ENCODE peak calls at places on chromosomes 2 and 18, in four cellular contexts. I, F, R and P are unnamed samples.

GRCh38 chr2:149648282-149649030 is 60.9 kb upstream of the MMADHC start:
- DNase-seq in R (no peak), I (no peak), F (no peak), P (no peak)

GRCh38 chr2:174972924-174973323 is 32.3 kb downstream of the CHN1 start:
- DNase-seq in I (no peak), R (no peak), F (no peak), P (no peak)

GRCh38 chr2:215374642-215375466 is 61.0 kb downstream of the FN1 start:
- DNase-seq in R (no peak), I (no peak), F (no peak), P (no peak)

GRCh38 chr2:70977605-70978205 is 725 bp upstream of the ANKRD53 start:
- DNase-seq in R (no peak), I (peak), F (no peak), P (no peak)

GRCh38 chr18:26082475-26082874 is 7.9 kb downstream of the SS18 start:
- DNase-seq in F (no peak), I (no peak), R (no peak), P (no peak)

GRCh38 chr2:100653449-100654045 is 90.8 kb downstream of the PDCL3 start:
- DNase-seq in R (no peak), I (no peak), F (no peak), P (no peak)

GRCh38 chr2:69798466-69798908 is 31.0 kb upstream of the GMCL1 start:
- DNase-seq in F (no peak), R (no peak), I (peak), P (no peak)

GRCh38 chr2:43222472-43223146 is 3.8 kb downstream of the ZFP36L2 start:
- DNase-seq in I (no peak), F (no peak), R (no peak), P (no peak)

GRCh38 chr18:54023471-54023870 is 201.0 kb downstream of the MBD2 start:
- DNase-seq in I (no peak), F (no peak), R (no peak), P (no peak)

GRCh38 chr2:33051586-33052385 is 105.0 kb downstream of the LTBP1 start:
- DNase-seq in R (no peak), I (no peak), F (no peak), P (no peak)

GRCh38 chr2:100834221-100834620 is 14.3 kb downstream of the NPAS2 start:
- DNase-seq in R (no peak), F (no peak), I (no peak), P (no peak)

GRCh38 chr2:54568876-54569298 is 112.8 kb downstream of the SPTBN1 start:
- DNase-seq in I (no peak), R (no peak), F (peak), P (no peak)

GRCh38 chr2:142582317-142582716 is 295.1 kb upstream of the KYNU start:
- DNase-seq in I (no peak), F (no peak), R (no peak), P (no peak)

GRCh38 chr18:13464432-13465125 is 246.0 kb downstream of the LDLRAD4 start:
- DNase-seq in I (peak), F (peak), R (peak), P (no peak)

DNA sequence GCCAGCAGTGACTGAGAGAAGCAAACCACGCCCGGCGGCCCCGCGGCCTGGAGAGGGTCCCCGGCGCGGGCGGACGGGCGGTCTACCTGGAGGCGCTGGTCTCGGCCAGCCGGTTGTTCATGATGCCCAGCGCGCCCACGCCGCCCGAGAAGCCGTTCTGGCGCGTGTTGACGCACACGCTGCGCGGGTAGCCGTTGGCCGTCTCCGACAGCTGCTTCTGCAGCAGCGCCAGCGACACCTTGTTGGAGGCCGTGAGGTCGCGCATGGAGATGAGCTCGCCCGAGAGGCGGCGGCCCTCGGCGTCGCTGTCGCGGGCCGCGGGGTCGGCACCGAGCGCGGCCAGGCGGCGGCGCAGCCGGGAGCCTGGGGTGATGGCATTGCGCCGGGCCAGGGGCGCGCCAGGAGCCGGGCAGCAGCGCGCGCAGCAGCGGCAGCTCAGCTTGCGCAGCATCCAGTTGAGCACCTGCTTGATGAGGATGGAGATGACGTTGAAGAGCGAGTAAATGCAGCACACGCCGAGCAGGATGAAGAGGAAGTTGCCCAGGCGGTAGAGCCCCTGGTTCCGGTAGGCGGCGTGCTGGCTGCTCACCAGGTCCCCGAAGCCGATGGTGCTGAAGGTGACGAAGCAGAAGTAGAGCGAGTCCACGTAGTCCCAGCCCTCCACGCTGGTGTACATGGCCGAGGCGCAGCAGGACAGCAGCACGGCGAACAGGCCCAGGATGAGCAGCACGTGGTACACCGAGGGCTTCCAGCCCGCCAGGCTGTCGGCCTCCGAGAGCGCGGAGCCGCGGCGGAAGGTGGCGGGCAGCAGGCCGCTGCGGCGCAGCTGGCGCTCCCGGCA is 118.1 kb downstream of the MSH2 start:
- DNase-seq in I (peak), F (peak), R (peak), P (no peak)
- TF ChIP-seq CTCF in I (no peak), F (peak), R (peak), P (no peak)

DNA sequence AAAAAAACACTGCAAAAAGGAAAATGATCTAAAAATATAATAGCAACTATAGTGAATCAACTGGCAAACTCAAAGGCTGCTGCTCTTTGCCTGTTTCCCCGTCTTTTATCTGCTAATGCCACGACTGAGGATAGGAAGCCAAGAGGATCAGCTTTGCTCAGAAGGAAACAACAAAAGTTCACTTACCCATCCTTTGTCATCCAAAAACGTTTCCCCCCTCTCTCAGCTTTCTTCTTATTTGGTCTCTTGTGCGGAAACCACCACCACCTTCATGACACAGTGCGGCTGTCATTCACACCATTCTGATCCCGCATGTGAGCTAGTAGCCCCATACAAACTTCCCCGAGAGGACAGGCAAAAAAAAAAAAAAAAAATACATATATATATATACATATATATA is 694 bp downstream of the LRRTM4 start:
- DNase-seq in I (no peak), R (no peak), F (no peak), P (no peak)
- TF ChIP-seq CTCF in I (no peak), R (no peak), F (no peak), P (no peak)

DNA sequence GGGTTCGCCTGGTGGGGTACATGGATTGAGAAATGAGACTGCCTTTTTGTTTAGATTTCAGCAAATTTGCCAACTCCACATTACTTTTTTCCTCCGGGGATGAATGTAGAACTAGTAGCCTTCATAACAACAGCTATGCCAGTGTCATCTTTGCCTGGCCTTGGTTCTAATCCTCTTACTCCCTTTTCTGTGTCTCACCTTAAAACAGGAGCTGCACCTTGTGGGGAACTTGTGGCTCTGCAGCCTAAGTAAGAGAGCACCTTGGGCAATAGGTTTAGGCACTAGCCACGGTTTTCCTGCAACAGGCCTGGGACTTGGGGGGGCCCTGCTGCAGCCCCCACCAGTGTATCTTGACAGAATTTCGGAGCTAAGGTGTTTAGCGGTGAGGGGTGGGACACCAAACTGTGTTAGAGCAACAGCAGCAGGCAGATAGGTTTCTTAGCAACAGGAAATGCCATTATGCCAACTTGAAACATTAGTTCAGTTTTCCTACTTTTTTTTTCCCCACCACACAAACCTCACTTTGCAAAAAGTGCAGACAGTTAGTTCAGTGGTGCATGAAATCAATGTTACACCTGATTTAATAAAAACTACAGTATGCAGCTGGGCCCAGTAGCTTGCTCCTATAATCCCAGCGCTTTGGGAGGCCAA is 173.7 kb downstream of the PRKCE start:
- DNase-seq in R (no peak), F (no peak), I (no peak), P (no peak)
- TF ChIP-seq CTCF in R (no peak), F (peak), I (no peak), P (no peak)

DNA sequence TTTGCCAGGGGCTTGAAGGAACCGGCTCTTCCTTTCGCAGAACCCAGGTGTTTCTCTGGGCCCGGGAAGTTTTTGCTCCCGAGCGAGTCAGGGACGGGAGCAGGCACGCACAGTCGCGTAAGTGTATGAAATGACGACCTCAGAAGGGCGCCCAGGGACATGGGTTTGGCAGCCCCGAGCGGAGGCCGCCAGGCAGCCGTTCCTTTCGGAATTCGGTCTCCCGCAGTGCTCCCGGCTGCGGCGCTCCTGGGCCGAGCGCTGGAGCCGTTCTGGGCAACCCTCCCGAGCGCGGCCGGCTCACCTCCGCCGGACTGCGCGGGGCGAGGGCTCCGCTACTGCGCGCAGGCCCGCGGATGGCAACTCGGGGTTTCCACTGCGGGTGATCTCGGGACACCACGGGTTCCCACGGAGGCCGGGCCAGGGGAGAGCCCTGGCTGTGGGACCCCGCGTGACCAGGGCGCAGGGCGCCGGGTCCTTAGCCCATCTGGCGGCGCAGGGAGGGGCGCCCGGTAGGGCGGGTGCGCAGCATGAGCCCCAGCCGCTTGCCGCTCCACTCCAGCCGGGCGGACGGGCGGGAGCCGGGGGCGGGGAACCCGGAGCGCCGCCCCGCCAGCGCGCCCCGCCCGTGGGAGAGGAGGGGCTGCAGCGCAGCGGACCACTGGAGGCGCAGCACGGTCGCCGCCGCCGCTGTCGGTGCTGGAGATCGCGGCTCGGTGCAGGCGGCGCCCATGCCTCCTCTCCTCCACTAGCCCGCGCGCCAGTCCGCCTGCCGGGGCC is at the start of gene OSBPL6:
- DNase-seq in F (peak), I (peak), R (peak), P (peak)
- TF ChIP-seq CTCF in F (no peak), I (no peak), R (no peak), P (peak)

DNA sequence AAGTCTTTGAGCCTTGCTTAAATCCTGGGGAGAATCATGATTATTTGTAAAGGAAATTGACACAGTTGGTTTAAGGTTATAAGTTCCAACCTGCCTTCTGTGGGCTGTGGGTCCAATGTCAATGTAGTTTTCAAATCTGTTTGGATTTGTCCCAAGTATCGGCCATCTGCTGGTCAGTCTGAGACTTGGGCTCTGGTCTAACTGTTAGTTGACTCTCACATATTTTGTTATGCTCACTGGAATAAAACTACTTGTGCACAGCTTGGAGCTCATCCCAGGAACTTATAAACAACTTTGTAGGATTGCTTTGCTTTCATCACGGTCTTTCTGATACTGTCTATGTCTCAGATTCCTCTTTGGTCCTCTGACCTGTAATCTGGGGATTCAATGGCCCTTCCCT is 1026.2 kb upstream of the ZEB2 start:
- DNase-seq in F (no peak), R (no peak), I (no peak), P (no peak)
- TF ChIP-seq CTCF in F (no peak), R (no peak), I (no peak), P (no peak)

GRCh38 chr2:164992818-164993217 is 37.5 kb upstream of the SLC38A11 start:
- DNase-seq in R (peak), I (peak), F (peak), P (peak)
- TF ChIP-seq CTCF in R (peak), I (peak), F (peak), P (peak)

DNA sequence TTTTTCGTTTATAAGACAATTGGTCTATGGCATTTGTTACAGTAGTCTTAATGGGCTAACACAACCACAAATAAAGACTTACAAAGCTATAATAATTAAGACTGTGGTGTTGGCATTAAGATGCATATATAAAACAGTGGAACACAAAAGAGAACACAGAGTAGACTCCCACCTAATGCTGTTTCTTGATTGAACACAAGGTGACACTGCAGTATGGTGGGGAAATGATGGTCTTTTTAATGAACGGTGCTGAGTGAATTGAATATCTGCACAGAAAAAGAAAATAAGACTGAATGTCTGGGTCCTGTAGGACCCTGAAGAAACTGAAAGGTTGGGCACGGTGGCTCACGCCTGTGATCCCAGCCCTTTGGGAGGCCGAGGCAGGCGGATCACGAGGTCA is 1136.6 kb upstream of the NXPH2 start:
- DNase-seq in R (no peak), I (no peak), F (no peak), P (no peak)
- TF ChIP-seq CTCF in R (no peak), I (no peak), F (no peak), P (no peak)

GRCh38 chr2:157601807-157602206 is 26.9 kb downstream of the ACVR1C start:
- DNase-seq in R (no peak), I (no peak), F (no peak), P (no peak)

GRCh38 chr2:157593411-157593810 is 35.3 kb downstream of the ACVR1C start:
- DNase-seq in R (no peak), F (no peak), I (no peak), P (no peak)

GRCh38 chr2:157592374-157592773 is 36.3 kb downstream of the ACVR1C start:
- DNase-seq in F (no peak), I (no peak), R (no peak), P (no peak)

GRCh38 chr2:157592983-157593382 is 35.7 kb downstream of the ACVR1C start:
- DNase-seq in I (no peak), R (no peak), F (no peak), P (no peak)

DNA sequence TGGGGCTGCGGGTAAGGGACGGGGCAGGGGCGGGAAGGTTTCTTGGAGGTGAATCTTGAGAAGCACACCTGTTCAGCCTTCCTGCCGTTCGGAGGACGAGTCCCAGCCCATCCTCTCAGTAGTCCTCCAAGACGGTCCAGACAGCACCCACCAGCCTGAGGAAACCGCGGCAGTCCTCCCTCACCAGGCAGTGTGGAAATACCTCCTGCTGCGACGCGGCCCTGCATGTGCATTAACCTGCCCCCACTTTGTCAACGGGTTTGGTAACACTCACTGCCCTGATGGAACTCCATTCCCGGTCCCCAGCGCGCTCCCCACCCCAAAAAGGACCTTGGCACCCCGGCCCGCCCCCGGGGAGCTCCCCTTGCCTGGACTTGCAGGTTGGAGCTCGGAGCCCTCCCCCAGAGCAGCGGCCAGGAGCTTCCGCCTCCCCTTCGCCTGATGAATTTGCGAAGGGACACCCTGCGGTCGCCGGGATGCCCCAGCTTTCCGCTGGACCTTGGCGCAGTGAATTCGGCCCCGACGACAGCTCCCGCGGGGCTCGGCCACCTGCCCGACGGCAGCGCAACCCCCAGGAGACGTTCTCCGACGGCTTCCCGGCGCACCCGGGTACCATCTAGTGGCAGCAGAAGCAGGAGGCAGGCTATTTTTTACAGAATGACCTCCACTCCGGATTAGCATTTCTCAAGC is 31.5 kb downstream of the ACVR1C start:
- DNase-seq in R (peak), F (peak), I (no peak), P (peak)
- TF ChIP-seq CTCF in R (peak), F (peak), I (peak), P (peak)

GRCh38 chr2:207766697-207767460 is 2.8 kb downstream of the FZD5 start:
- DNase-seq in R (peak), F (peak), I (no peak), P (no peak)

GRCh38 chr2:207768891-207769596 is 662 bp downstream of the FZD5 start:
- DNase-seq in I (no peak), R (peak), F (peak), P (no peak)

GRCh38 chr2:207765960-207766582 is 3.6 kb downstream of the FZD5 start:
- DNase-seq in I (no peak), R (no peak), F (no peak), P (no peak)

GRCh38 chr2:207767461-207768167 is 2.1 kb downstream of the FZD5 start:
- DNase-seq in R (peak), F (peak), I (no peak), P (no peak)

DNA sequence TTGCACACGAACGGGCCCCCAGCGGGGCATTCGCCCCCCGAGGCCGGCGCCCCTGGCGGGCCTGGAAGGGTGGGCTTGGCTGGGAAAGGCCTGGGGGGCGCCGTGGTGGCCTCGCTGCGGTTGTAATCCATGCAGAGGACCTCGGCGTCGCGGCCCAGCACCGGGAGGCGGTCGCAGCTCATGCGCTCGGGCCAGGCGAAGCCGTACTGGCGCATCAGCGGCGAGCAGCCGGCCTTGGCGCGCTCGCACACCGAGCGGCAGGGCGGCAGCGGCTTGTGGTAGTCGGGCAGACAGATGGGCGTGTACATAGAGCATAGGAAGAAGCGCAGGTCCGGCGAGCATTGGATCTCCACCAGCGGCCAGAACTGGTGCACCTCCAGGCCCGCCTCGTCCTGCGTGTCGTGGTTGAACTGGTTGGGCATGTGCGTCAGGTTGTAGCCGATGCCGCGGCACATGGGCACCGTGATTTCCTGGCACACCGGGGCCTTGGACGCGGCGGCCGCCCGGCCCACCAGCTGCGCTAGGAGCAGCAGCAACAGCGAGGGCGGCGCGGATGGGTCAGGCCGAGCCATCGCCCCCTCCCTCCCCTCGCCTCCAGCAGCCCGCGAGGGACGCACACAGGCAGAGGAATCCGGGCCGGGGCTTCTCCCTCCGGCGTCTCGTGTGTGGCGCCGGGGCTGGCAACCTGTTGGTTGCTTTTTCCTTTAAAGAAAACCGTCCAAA is 1.4 kb downstream of the FZD5 start:
- DNase-seq in I (peak), F (peak), R (peak), P (peak)
- TF ChIP-seq CTCF in I (no peak), F (no peak), R (no peak), P (no peak)